ENCODE peak calls at places on chromosomes 6 and 20, in nine cellular contexts. N is hepatocyte, M is nephron progenitor cell, J is GM13977, T is astrocyte, S is progenitor cell of endocrine pancreas, Y is tibial nerve, K is left lung, Z is stomach. P is an unnamed sample.

GRCh38 chr20:8020314-8021079 is 936 bp upstream of the TMX4 start:
- DNase-seq in Y (no peak), T (no peak), S (no peak), K (no peak), J (peak; percentile 43), Z (no peak), N (no peak), M (no peak), P (no peak)

GRCh38 chr6:54138795-54139194 is 27.6 kb downstream of the MLIP start:
- DNase-seq in N (no peak), S (no peak), Z (no peak), M (no peak), K (no peak), Y (no peak), T (no peak), J (no peak), P (no peak)

GRCh38 chr6:126524927-126525326 is 185.0 kb downstream of the CENPW start:
- DNase-seq in J (no peak), S (no peak), N (no peak), Z (no peak), M (no peak), T (no peak), K (no peak), Y (no peak), P (no peak)

GRCh38 chr6:391559-392440 is at the start of gene IRF4:
- DNase-seq in T (no peak), N (no peak), M (peak; percentile 47), S (no peak), Y (no peak), K (no peak), Z (no peak), J (peak; percentile 95), P (no peak)

GRCh38 chr6:160036331-160036695 is 67.4 kb downstream of the IGF2R start:
- DNase-seq in N (no peak), S (no peak), J (no peak), Y (no peak), K (no peak), T (no peak), Z (no peak), M (no peak), P (no peak)

GRCh38 chr20:3815703-3816315 is 4.5 kb upstream of the AP5S1 start:
- DNase-seq in M (no peak), N (no peak), Y (no peak), Z (no peak), T (no peak), J (no peak), S (no peak), K (no peak), P (no peak)

GRCh38 chr20:48066256-48066655 is 281.0 kb upstream of the SULF2 start:
- DNase-seq in S (no peak), T (peak; percentile 77), N (no peak), J (no peak), Y (no peak), K (no peak), Z (no peak), M (no peak), P (no peak)

GRCh38 chr20:40685349-40685748 is 3.7 kb downstream of the MAFB start:
- DNase-seq in S (no peak), N (no peak), Z (no peak), T (no peak), M (no peak), J (no peak), Y (no peak), K (no peak), P (no peak)

GRCh38 chr20:59743767-59744485 is 139.6 kb downstream of the PHACTR3 start:
- DNase-seq in J (no peak), Y (no peak), Z (no peak), K (no peak), M (no peak), S (no peak), N (no peak), T (no peak), P (no peak)

GRCh38 chr6:31157543-31158139 is at the start of gene CCHCR1:
- DNase-seq in Z (no peak), M (peak; percentile 18), T (no peak), N (no peak), K (no peak), Y (no peak), S (no peak), J (no peak), P (no peak)

GRCh38 chr6:31158140-31158862 is at the start of gene TCF19:
- DNase-seq in K (peak; percentile 98), T (peak; percentile 94), Z (peak; percentile 99), Y (peak; percentile 97), J (peak; percentile 100), S (peak; percentile 95), M (peak; percentile 99), N (peak; percentile 99), P (peak; percentile 99)

GRCh38 chr6:31156647-31157046 is 955 bp downstream of the CCHCR1 start:
- DNase-seq in T (no peak), Y (no peak), Z (no peak), N (no peak), J (no peak), K (no peak), S (no peak), M (no peak), P (no peak)

GRCh38 chr6:31161216-31162126 is 3.1 kb downstream of the TCF19 start:
- DNase-seq in K (no peak), S (no peak), N (no peak), M (no peak), Z (no peak), T (no peak), Y (no peak), J (no peak), P (no peak)

DNA sequence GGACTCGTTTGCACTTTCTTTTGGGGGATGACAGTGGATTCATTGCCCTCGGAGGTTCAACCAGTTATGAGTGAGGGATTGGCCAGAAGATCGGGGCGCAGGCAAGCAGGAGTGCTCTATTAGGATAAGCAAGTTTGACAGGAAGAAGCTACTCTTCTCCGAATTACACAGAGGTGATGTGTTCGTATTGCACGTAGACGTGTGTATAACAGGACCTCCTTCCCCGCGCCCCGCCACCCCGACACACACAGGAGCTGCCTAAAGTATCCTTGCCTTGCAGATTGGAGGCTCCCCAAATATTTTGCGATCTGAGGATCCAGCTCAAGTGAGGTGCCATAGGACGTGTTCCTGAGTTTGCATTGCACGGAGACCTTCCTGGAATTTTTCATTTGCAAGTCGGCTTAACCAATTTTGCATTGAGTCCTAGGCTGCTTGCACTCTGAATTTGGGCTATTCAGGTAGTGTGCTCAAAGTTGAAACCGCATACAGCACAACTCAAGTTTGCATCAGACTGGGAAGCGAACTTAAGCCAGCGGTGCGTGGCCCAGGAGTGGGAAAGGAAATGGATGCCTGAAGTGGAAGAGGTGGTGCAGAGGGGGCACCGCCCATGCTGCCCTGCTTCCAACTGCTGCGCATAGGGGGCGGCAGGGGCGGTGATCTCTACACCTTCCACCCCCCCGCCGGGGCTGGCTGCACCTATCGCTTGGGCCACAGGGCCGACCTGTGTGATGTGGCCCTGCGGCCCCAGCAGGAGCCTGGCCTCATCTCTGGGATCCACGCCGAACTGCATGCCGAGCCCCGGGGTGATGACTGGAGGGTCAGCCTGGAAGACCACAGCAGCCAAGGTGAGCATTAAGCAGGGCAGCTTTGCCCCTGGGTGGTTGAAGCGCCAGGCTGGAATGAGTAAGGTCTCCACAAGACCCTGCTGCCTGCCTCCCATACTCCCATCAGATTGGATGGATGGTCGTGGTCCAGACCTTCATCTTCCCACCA is 770 bp downstream of the TCF19 start:
- DNase-seq in K (peak; percentile 77), J (peak; percentile 47), T (peak; percentile 10), Y (no peak), S (no peak), N (no peak), M (peak; percentile 37), Z (no peak), P (no peak)
- TF ChIP-seq CTCF in K (no peak), J (no peak), T (no peak), Y (no peak), S (no peak), N (no peak), M (no peak), Z (no peak), P (no peak)

GRCh38 chr6:110996661-110997060 is 14.8 kb downstream of the RPF2 start:
- DNase-seq in M (no peak), Y (no peak), Z (no peak), J (no peak), K (no peak), T (no peak), S (no peak), N (no peak), P (no peak)

GRCh38 chr6:111002350-111002749 is 20.5 kb downstream of the RPF2 start:
- DNase-seq in Z (no peak), K (no peak), N (no peak), S (no peak), J (no peak), M (no peak), Y (no peak), T (no peak), P (no peak)

DNA sequence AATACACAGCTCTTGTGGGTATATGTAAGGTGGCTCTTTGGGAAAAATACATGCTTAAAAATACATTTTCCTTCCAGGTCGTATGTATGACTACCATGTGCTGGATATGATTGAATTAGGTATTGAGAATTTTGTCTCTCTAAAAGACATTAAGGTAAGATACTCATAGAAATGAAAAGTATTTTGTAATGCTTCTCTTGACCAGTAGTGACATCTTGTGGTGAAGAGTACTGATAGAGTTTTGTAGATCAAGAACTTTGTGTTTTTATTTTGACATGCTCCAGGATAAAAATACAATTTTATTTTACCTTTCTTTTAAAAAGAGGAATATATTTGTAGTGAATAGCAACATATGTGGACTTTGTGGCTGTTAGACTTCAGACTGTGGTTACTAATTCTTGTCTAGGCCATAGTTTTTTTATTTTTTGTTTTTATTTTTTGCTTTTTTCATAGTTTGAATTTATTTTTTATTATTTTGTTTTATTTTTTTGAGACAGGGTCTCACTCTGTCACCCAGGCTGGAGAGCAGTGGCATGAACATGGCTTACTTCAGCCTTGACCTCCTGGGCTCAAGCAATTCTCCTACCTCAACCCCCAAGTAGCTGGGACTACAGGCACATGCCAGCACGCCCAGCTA is 17.9 kb downstream of the RPF2 start:
- DNase-seq in K (no peak), Z (no peak), J (no peak), T (peak; percentile 12), N (peak; percentile 28), Y (no peak), S (no peak), M (no peak), P (no peak)
- TF ChIP-seq CTCF in K (peak; percentile 15), Z (no peak), J (peak; percentile 31), T (peak; percentile 34), N (peak; percentile 71), Y (peak; percentile 38), S (peak; percentile 63), M (peak; percentile 41), P (peak; percentile 35)

DNA sequence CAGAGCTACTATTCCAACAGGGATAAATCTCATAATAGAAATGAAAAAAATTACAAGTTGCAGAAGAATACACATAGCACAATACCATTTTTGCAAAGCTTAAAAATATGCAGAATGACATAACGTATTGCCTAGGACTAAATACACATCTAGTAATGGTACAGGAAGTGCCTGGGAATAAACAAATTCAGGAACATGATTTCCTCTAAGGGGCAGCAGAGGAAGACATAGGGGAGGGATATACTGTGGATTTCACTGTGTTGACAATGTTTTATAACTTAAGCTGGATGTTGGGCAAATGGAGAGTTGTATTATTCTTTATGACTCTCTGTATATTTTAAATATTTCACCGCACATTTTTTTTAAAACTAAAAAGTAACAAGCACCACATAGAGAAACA is 5.5 kb upstream of the GLO1 start:
- DNase-seq in Y (no peak), J (no peak), N (no peak), Z (no peak), S (no peak), M (no peak), K (no peak), T (no peak), P (no peak)
- TF ChIP-seq CTCF in Y (no peak), J (no peak), N (no peak), Z (no peak), S (no peak), M (no peak), K (no peak), T (no peak), P (no peak)

GRCh38 chr6:25042599-25042936 is 106.8 kb upstream of the RIPOR2 start:
- DNase-seq in T (no peak), K (no peak), N (no peak), M (no peak), Y (no peak), J (no peak), Z (no peak), S (no peak), P (no peak)
- TF ChIP-seq CTCF in T (no peak), K (no peak), N (no peak), M (no peak), Y (no peak), J (peak; percentile 27), Z (no peak), S (peak; percentile 19), P (no peak)

P was measured in D721Med.